ENCODE peak calls at places on chromosomes 11 and 22, in six cellular contexts. Z is HepG2, L is GM12878, F is HL-60, U is K562, K is H1. D is an unnamed sample.

GRCh38 chr11:665707-666281 is 28.7 kb downstream of the DRD4 start:
- DNase-seq in Z (no peak), L (no peak), F (no peak), U (peak; percentile 84), K (no peak), D (no peak)

GRCh38 chr22:29078036-29078868 is 5.4 kb downstream of the KREMEN1 start:
- DNase-seq in Z (no peak), L (no peak), F (no peak), U (no peak), K (no peak), D (no peak)

GRCh38 chr11:1770061-1770460 is 6.3 kb upstream of the CTSD start:
- DNase-seq in Z (no peak), L (no peak), F (no peak), U (no peak), K (no peak), D (no peak)

GRCh38 chr11:113168804-113169342 is 145.5 kb upstream of the TTC12 start:
- DNase-seq in Z (no peak), L (no peak), F (no peak), U (no peak), K (no peak), D (no peak)

GRCh38 chr22:19125474-19126308 is 3.5 kb upstream of the DGCR2 start:
- DNase-seq in Z (no peak), L (no peak), F (no peak), U (no peak), K (no peak), D (no peak)

GRCh38 chr11:88384004-88384677 is 46.6 kb upstream of the CTSC start:
- DNase-seq in Z (no peak), L (no peak), F (no peak), U (no peak), K (no peak), D (no peak)

GRCh38 chr11:95299078-95299611 is 68.1 kb upstream of the SESN3 start:
- DNase-seq in Z (no peak), L (no peak), F (no peak), U (no peak), K (no peak), D (no peak)

GRCh38 chr11:36540998-36541397 is 26.8 kb upstream of the RAG1 start:
- DNase-seq in Z (peak; percentile 32), L (peak; percentile 32), F (peak; percentile 14), U (peak; percentile 60), K (peak; percentile 31), D (peak; percentile 37)

GRCh38 chr22:33853200-33854097 is 66.8 kb downstream of the LARGE1 start:
- DNase-seq in Z (peak; percentile 19), L (peak; percentile 53), F (no peak), U (no peak), K (no peak), D (peak; percentile 64)

GRCh38 chr11:45083544-45084087 is 62.8 kb upstream of the PRDM11 start:
- DNase-seq in Z (peak; percentile 15), L (no peak), F (no peak), U (peak; percentile 11), K (no peak), D (no peak)

GRCh38 chr22:49028111-49028510 is 799.6 kb downstream of the BRD1 start:
- DNase-seq in Z (no peak), L (no peak), F (no peak), U (no peak), K (no peak), D (no peak)

GRCh38 chr11:43021466-43021865 is 290.3 kb upstream of the API5 start:
- DNase-seq in Z (peak; percentile 13), L (no peak), F (no peak), U (peak; percentile 2), K (no peak), D (peak; percentile 41)

GRCh38 chr11:117826832-117827231 is 2.3 kb upstream of the FXYD2 start:
- DNase-seq in Z (no peak), L (no peak), F (no peak), U (no peak), K (no peak), D (no peak)

GRCh38 chr11:1570896-1571759 is 943 bp downstream of the DUSP8 start:
- DNase-seq in Z (no peak), L (no peak), F (no peak), U (no peak), K (no peak), D (peak; percentile 82)

GRCh38 chr11:86577663-86578636 is 94.5 kb downstream of the ME3 start:
- DNase-seq in Z (peak; percentile 81), L (no peak), F (no peak), U (no peak), K (no peak), D (no peak)

GRCh38 chr11:108865411-108865810 is 200.5 kb downstream of the DDX10 start:
- DNase-seq in Z (no peak), L (no peak), F (no peak), U (no peak), K (no peak), D (no peak)

GRCh38 chr22:31857247-31857646 is 87.1 kb upstream of the YWHAH start:
- DNase-seq in Z (no peak), L (no peak), F (no peak), U (peak; percentile 49), K (peak; percentile 57), D (no peak)

GRCh38 chr22:17411213-17411612 is 42.0 kb downstream of the CECR2 start:
- DNase-seq in Z (no peak), L (no peak), F (no peak), U (no peak), K (no peak), D (no peak)

GRCh38 chr11:11722861-11723260 is 101.1 kb upstream of the GALNT18 start:
- DNase-seq in Z (no peak), L (no peak), F (no peak), U (no peak), K (no peak), D (no peak)

GRCh38 chr22:23402275-23403151 is 177.6 kb downstream of the IGLL1 start:
- DNase-seq in Z (peak; percentile 67), L (no peak), F (peak; percentile 24), U (peak; percentile 84), K (peak; percentile 53), D (peak; percentile 96)

GRCh38 chr11:84558085-84558905 is 1068.8 kb downstream of the DLG2 start:
- DNase-seq in Z (peak; percentile 80), L (no peak), F (no peak), U (peak; percentile 45), K (no peak), D (peak; percentile 27)

GRCh38 chr11:65434057-65434666 is 11.6 kb downstream of the NEAT1 start:
- DNase-seq in Z (no peak), L (no peak), F (no peak), U (peak; percentile 31), K (no peak), D (no peak)

GRCh38 chr22:47197735-47198500 is 435.5 kb downstream of the TBC1D22A start:
- DNase-seq in Z (no peak), L (no peak), F (no peak), U (no peak), K (no peak), D (peak; percentile 30)

GRCh38 chr22:30327864-30328345 is 1.2 kb upstream of the TBC1D10A start:
- DNase-seq in Z (peak; percentile 53), L (no peak), F (no peak), U (peak; percentile 41), K (no peak), D (peak; percentile 35)

GRCh38 chr11:70298243-70298915 is 27.9 kb downstream of the PPFIA1 start:
- DNase-seq in Z (no peak), L (no peak), F (no peak), U (no peak), K (no peak), D (no peak)

GRCh38 chr11:115545811-115546210 is 41.6 kb upstream of the CADM1 start:
- DNase-seq in Z (no peak), L (no peak), F (no peak), U (no peak), K (no peak), D (no peak)

GRCh38 chr11:107722671-107723070 is 10.8 kb upstream of the SLN start:
- DNase-seq in Z (no peak), L (no peak), F (no peak), U (no peak), K (no peak), D (no peak)
- TF ChIP-seq GABPA in Z (no peak), L (no peak), F (no peak), U (no peak), K (no peak), D (no peak)

GRCh38 chr11:122746050-122746478 is 90.5 kb downstream of the UBASH3B start:
- DNase-seq in Z (no peak), L (peak; percentile 87), F (peak; percentile 85), U (no peak), K (no peak), D (no peak)
- TF ChIP-seq GABPA in Z (no peak), L (peak; percentile 27), F (no peak), U (no peak), K (no peak), D (no peak)

GRCh38 chr11:125347261-125347585 is 148.8 kb downstream of the FEZ1 start:
- DNase-seq in Z (no peak), L (no peak), F (no peak), U (no peak), K (no peak), D (no peak)

GRCh38 chr11:125350206-125351044 is 145.6 kb downstream of the FEZ1 start:
- DNase-seq in Z (no peak), L (no peak), F (no peak), U (no peak), K (no peak), D (no peak)

GRCh38 chr11:125346565-125347260 is 149.4 kb downstream of the FEZ1 start:
- DNase-seq in Z (no peak), L (no peak), F (no peak), U (no peak), K (no peak), D (no peak)

GRCh38 chr11:125348141-125348651 is 147.9 kb downstream of the FEZ1 start:
- DNase-seq in Z (no peak), L (no peak), F (no peak), U (no peak), K (no peak), D (no peak)

DNA sequence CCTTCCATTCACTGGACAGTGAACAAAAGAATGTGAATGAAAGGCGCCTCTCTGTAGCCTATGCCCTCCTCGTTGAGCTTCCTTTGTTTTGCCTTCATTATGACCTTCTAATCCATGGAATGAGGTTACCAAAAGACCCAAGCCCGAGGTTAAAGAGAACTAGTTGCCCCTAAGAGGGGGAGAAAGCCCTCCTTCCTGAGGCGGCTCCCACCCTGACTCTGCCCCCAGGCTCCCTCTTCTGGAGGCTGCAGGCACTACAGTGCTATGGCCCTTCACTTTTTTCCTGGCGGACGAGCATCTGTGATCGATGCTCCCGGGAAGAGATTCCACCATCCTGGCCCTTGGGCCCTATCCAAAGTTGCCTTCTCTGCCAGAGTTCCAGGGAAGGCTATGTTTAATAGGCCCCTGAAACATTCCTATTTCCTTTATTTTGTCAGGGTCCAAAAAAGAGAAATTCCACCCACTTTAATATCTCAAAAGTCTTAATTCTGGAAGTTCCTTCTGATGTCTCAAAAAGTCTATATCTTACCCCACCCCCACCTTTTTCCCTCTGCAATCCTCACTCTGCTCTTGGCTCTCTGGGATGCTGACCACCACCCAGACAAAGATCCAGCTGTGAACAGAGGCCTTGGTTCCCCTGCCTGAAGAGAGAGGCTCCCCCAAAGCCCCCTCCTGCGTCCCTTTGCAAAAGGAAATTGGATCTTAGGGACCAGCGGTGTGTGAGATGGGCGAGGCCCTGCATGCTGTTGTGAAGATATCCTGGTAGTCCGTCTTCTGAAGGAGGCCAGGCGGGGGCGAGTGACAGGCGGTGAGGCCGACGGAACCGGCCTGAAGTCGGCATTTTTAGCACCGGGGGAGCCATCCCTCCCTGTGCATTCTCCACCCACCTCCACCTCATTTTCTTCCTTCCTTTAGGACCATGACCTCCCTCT is 147.1 kb downstream of the FEZ1 start:
- DNase-seq in Z (peak; percentile 23), L (no peak), F (no peak), U (peak; percentile 54), K (no peak), D (peak; percentile 87)
- TF ChIP-seq GABPA in Z (no peak), L (no peak), F (no peak), U (no peak), K (no peak), D (no peak)

GRCh38 chr11:68724293-68724692 is 27.0 kb downstream of the TESMIN start:
- DNase-seq in Z (no peak), L (no peak), F (peak; percentile 55), U (peak; percentile 20), K (no peak), D (no peak)
- TF ChIP-seq GABPA in Z (no peak), L (no peak), F (no peak), U (no peak), K (no peak), D (no peak)

D was measured in SK-N-SH.